ENCODE peak calls at places on chromosome 1, in seven cellular contexts. R is uterus, D is adrenal gland, Z is ovary, B is heart left ventricle, N is IMR-90, U is tibial nerve. O is an unnamed sample. For H3K27me3, the result is how much of the 10 kb centered on the place peaks cover.

GRCh38 chr1:96234299-96234698 is 487.3 kb upstream of the PTBP2 start:
- DNase-seq in R (peak), D (peak), Z (no peak), B (no peak), N (peak), U (peak), O (peak)

GRCh38 chr1:205354259-205354904 is 2.3 kb downstream of the KLHDC8A start:
- DNase-seq in R (peak), D (peak), Z (no peak), B (no peak), N (peak), U (peak), O (no peak)

GRCh38 chr1:241518447-241519307 is 878 bp downstream of the FH start:
- DNase-seq in R (peak), D (peak), Z (no peak), B (peak), N (peak), U (no peak), O (no peak)

GRCh38 chr1:25675729-25676476 is 59.3 kb downstream of the MAN1C1 start:
- DNase-seq in R (no peak), D (no peak), Z (no peak), B (no peak), N (no peak), U (no peak), O (no peak)

GRCh38 chr1:83692524-83693336 is 306.2 kb downstream of the TTLL7 start:
- DNase-seq in R (no peak), D (peak), Z (no peak), B (no peak), N (peak), U (no peak), O (no peak)

GRCh38 chr1:78096976-78097375 is 51.2 kb downstream of the GIPC2 start:
- DNase-seq in R (no peak), D (no peak), Z (no peak), B (no peak), N (no peak), U (no peak), O (no peak)

GRCh38 chr1:174799136-174799479 is 200.6 kb upstream of the CACYBP start:
- DNase-seq in R (no peak), D (no peak), Z (no peak), B (no peak), N (no peak), U (no peak), O (no peak)

GRCh38 chr1:12040457-12041051 is 21.3 kb downstream of the MIIP start:
- DNase-seq in R (peak), D (no peak), Z (peak), B (no peak), N (peak), U (peak), O (no peak)

GRCh38 chr1:1763657-1764621 is 14.3 kb downstream of the NADK start:
- DNase-seq in R (no peak), D (peak), Z (peak), B (peak), N (no peak), U (no peak), O (no peak)

GRCh38 chr1:98277111-98277510 is 356.3 kb upstream of the DPYD start:
- DNase-seq in R (no peak), D (no peak), Z (no peak), B (no peak), N (peak), U (no peak), O (no peak)

GRCh38 chr1:191162762-191163161 is 685.1 kb upstream of the BRINP3 start:
- DNase-seq in R (no peak), D (no peak), Z (no peak), B (no peak), N (no peak), U (no peak), O (no peak)

GRCh38 chr1:86687595-86687994 is 16.8 kb upstream of the SH3GLB1 start:
- DNase-seq in R (no peak), D (no peak), Z (no peak), B (no peak), N (no peak), U (no peak), O (no peak)

GRCh38 chr1:5632814-5633213 is 359.4 kb downstream of the NPHP4 start:
- DNase-seq in R (no peak), D (no peak), Z (no peak), B (no peak), N (no peak), U (no peak), O (no peak)

GRCh38 chr1:15444476-15445389 is 6.5 kb downstream of the CTRC start:
- DNase-seq in R (no peak), D (no peak), Z (no peak), B (no peak), N (no peak), U (no peak), O (no peak)

GRCh38 chr1:246667773-246668172 is 56.4 kb upstream of the SCCPDH start:
- DNase-seq in R (no peak), D (no peak), Z (no peak), B (no peak), N (no peak), U (no peak), O (no peak)

DNA sequence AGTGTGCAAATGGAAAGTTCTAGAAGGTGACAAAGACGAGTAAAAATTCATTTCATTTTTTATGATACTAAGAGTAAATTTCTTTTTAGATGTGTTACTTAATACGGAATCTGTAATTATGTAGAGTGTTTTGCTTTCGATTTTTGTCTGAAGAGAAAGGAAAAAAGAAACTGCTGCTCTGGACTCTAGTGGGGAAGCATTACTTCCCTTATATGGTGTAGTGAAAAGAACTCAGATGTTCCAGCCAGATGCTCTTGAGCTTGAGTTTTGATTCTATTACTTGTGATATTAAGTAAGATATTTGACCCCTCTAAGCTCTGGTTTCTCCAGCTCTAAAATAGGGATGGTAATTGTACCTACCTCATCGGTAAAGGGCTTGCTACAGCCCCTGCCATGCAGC is 12.2 kb upstream of the GPR161 start:
- DNase-seq in R (no peak), D (no peak), Z (no peak), B (no peak), N (no peak), U (no peak), O (no peak)
- H3K4me3 ChIP-seq in R (no peak), D (no peak), Z (no peak), B (no peak), N (no peak), U (no peak), O (no peak)

DNA sequence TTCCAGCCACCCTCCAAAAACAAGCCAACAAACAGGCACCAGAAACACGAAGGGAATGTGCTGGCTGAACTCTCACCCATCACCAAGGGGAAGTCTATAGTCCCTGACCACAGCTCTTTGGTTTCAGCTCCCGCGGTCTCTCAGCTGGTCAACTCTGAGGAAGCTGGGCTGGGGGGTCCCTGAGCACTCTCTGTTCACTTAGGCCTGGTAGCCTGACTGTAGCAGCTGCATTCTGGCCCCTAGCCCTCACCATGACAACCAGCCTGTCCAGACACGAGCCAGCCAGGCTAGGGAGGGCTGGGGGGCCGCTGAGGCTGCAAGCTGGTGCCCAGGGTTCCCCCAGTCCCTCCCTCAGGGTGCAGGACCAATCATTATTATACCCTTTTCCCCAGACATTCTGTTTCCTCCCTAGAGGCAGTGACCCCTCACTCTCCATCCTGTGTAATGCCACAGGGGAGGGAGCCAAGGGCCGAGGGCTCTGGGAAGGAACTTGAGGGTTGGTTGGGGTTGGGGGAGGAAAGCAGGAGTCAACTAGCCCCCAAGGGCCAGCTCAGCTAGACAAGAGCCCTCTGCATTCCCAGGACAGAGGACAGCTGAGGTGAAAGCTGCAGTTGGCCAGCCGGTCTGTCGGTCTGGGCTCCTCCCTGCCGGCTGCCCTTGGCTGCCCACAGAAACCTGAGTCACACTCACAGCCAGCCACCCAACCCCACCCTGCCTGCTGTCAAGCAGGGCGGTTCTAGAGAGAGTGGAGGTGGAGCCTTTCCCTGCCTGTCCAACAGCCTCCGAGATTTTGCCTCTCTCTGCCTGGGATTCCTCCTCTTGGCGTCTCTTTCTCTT is 1.2 kb upstream of the TRAPPC3 start:
- DNase-seq in R (peak), D (peak), Z (peak), B (peak), N (peak), U (peak), O (peak)
- TF ChIP-seq POLR2A in R (peak), D (peak), Z (no peak), B (peak), N (peak), U (peak), O (peak)

GRCh38 chr1:3569436-3569835 is 41.9 kb downstream of the MEGF6 start:
- DNase-seq in R (no peak), D (no peak), Z (no peak), B (no peak), N (no peak), U (no peak), O (no peak)

GRCh38 chr1:3567405-3567804 is 43.9 kb downstream of the MEGF6 start:
- DNase-seq in R (no peak), D (no peak), Z (no peak), B (no peak), N (no peak), U (no peak), O (no peak)

GRCh38 chr1:3566951-3567350 is 44.4 kb downstream of the MEGF6 start:
- DNase-seq in R (no peak), D (no peak), Z (no peak), B (no peak), N (no peak), U (no peak), O (no peak)

GRCh38 chr1:3570081-3570986 is 41.0 kb downstream of the MEGF6 start:
- DNase-seq in R (no peak), D (no peak), Z (no peak), B (no peak), N (no peak), U (no peak), O (no peak)

GRCh38 chr1:3568815-3569435 is 42.4 kb downstream of the MEGF6 start:
- DNase-seq in R (no peak), D (no peak), Z (no peak), B (no peak), N (no peak), U (no peak), O (no peak)
- H3K27me3 ChIP-seq in R (under half), D (under half), Z (under half), B (under half), N (under half), U (under half), O (under half)

DNA sequence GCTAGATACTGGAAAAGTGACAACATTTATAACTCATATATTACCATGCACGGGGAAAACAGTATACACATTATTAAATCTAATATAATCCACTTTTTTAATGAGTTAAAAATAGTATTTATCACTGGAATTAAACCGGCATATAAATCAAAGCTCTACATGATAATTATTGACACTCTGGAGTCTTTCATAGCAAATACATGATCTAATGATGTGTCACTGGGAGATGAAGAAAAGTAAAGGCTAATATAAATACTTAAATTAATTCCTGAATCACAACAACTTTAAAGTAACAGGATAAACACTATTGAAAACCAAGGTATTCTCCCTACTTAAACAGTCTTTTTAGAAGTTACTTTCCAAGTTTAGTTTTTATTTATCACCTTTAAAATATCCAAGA is 52.4 kb upstream of the ASPM start:
- DNase-seq in R (no peak), D (no peak), Z (no peak), B (no peak), N (no peak), U (no peak), O (no peak)
- H3K4me3 ChIP-seq in R (peak), D (no peak), Z (peak), B (no peak), N (peak), U (no peak), O (peak)

GRCh38 chr1:218592688-218593087 is 247.6 kb downstream of the TGFB2 start:
- DNase-seq in R (no peak), D (no peak), Z (no peak), B (no peak), N (peak), U (no peak), O (no peak)
- TF ChIP-seq POLR2A in R (no peak), D (no peak), Z (no peak), B (no peak), N (no peak), U (no peak), O (no peak)